ENCODE peak calls at places on chromosome 5, in eight cellular contexts. M is glutamatergic neuron; J is B cell; T is amygdala; C is foreskin fibroblast; D is A549; N is stimulated activated CD4-positive, alpha-beta T cell treated with anti-CD3 and anti-CD28 coated beads, Interleukin-12 subunit alpha, Interleukin-12 subunit beta, amount 100 ng/mL, for 4 hours; W is activated CD8-positive, alpha-beta T cell treated with anti-CD3 and anti-CD28 coated beads for 36 hours. F is an unnamed sample.

GRCh38 chr5:56440871-56441740 is 208.0 kb upstream of the ANKRD55 start:
- DNase-seq in M (no peak), J (no peak), T (no peak), C (peak; percentile 62), D (peak; percentile 89), N (no peak), W (no peak), F (no peak)

GRCh38 chr5:135488727-135489465 is 36.7 kb upstream of the TIFAB start:
- DNase-seq in M (peak; percentile 95), J (no peak), T (no peak), C (peak; percentile 96), D (peak; percentile 53), N (no peak), W (no peak), F (peak; percentile 94)

GRCh38 chr5:138444774-138445546 is 6.1 kb downstream of the REEP2 start:
- DNase-seq in M (no peak), J (no peak), T (no peak), C (no peak), D (no peak), N (no peak), W (no peak), F (no peak)

GRCh38 chr5:54883374-54884194 is 101.8 kb downstream of the ESM1 start:
- DNase-seq in M (peak; percentile 39), J (no peak), T (no peak), C (peak; percentile 79), D (no peak), N (no peak), W (no peak), F (peak; percentile 48)

GRCh38 chr5:9046756-9047481 is 499.0 kb downstream of the SEMA5A start:
- DNase-seq in M (no peak), J (no peak), T (no peak), C (peak; percentile 98), D (no peak), N (no peak), W (no peak), F (no peak)

GRCh38 chr5:143543358-143544255 is 140.1 kb upstream of the NR3C1 start:
- DNase-seq in M (no peak), J (no peak), T (no peak), C (peak; percentile 73), D (peak; percentile 76), N (no peak), W (no peak), F (no peak)

GRCh38 chr5:139565411-139566305 is 4.5 kb downstream of the UBE2D2 start:
- DNase-seq in M (no peak), J (peak; percentile 85), T (no peak), C (no peak), D (no peak), N (no peak), W (peak; percentile 71), F (no peak)

GRCh38 chr5:43038523-43038989 is 1.6 kb downstream of the ANXA2R start:
- DNase-seq in M (no peak), J (no peak), T (no peak), C (peak; percentile 45), D (no peak), N (no peak), W (peak; percentile 77), F (peak; percentile 38)

GRCh38 chr5:134135091-134135655 is 20.7 kb downstream of the TCF7 start:
- DNase-seq in M (peak; percentile 3), J (no peak), T (no peak), C (no peak), D (no peak), N (no peak), W (peak; percentile 2), F (no peak)

GRCh38 chr5:148909001-148909400 is 82.6 kb downstream of the ADRB2 start:
- DNase-seq in M (no peak), J (no peak), T (no peak), C (peak; percentile 90), D (no peak), N (no peak), W (no peak), F (no peak)

GRCh38 chr5:93926831-93927600 is 185.6 kb upstream of the POU5F2 start:
- DNase-seq in M (no peak), J (no peak), T (no peak), C (peak; percentile 59), D (no peak), N (no peak), W (no peak), F (no peak)

F was measured in DMS53.